ENCODE peak calls at places on chromosomes 11 and 22, in nine cellular contexts. L is activated CD4-positive, alpha-beta memory T cell treated with anti-CD3 and anti-CD28 coated beads, Interleukin-2, amount 10 ng/mL, durations not matched to agents 7 days and 5 days; I is GM03348; U is H7; P is mammary epithelial cell; E is activated naive CD4-positive, alpha-beta T cell treated with anti-CD3 and anti-CD28 coated beads for 36 hours; O is AG10803; W is EH; G is hippocampal formation. R is an unnamed sample.

GRCh38 chr22:22984967-22985366 is 85.4 kb upstream of the GNAZ start:
- DNase-seq in L (no peak), I (no peak), U (no peak), P (no peak), E (no peak), O (no peak), W (no peak), G (no peak), R (no peak)

GRCh38 chr22:17785185-17786184 is 11.2 kb upstream of the BID start:
- DNase-seq in L (peak), I (peak), U (peak), P (peak), E (peak), O (peak), W (peak), G (no peak), R (no peak)

GRCh38 chr11:134144744-134145143 is 75.9 kb downstream of the JAM3 start:
- DNase-seq in L (no peak), I (no peak), U (no peak), P (no peak), E (no peak), O (no peak), W (no peak), G (no peak), R (no peak)

GRCh38 chr11:12704049-12704448 is 29.8 kb downstream of the TEAD1 start:
- DNase-seq in L (no peak), I (no peak), U (no peak), P (peak), E (no peak), O (no peak), W (peak), G (no peak), R (no peak)

GRCh38 chr11:96126917-96127595 is 203.1 kb upstream of the MTMR2 start:
- DNase-seq in L (no peak), I (no peak), U (no peak), P (no peak), E (no peak), O (peak), W (no peak), G (no peak), R (no peak)

GRCh38 chr22:24333301-24333700 is 62.7 kb downstream of the SPECC1L start:
- DNase-seq in L (no peak), I (peak), U (no peak), P (peak), E (no peak), O (peak), W (peak), G (no peak), R (no peak)

GRCh38 chr11:86978756-86979608 is 23.8 kb upstream of the FZD4 start:
- DNase-seq in L (no peak), I (peak), U (no peak), P (peak), E (peak), O (peak), W (peak), G (no peak), R (no peak)

GRCh38 chr11:71385091-71385490 is 63.1 kb downstream of the DHCR7 start:
- DNase-seq in L (no peak), I (no peak), U (no peak), P (no peak), E (no peak), O (no peak), W (no peak), G (peak), R (no peak)

GRCh38 chr11:85628771-85629341 is 463 bp downstream of the TMEM126B start:
- DNase-seq in L (no peak), I (peak), U (no peak), P (no peak), E (peak), O (no peak), W (no peak), G (peak), R (no peak)

GRCh38 chr11:126153999-126154398 is 57.5 kb downstream of the RPUSD4 start:
- DNase-seq in L (no peak), I (peak), U (peak), P (no peak), E (no peak), O (peak), W (peak), G (no peak), R (no peak)

GRCh38 chr11:47415949-47416472 is 7.6 kb downstream of the SLC39A13 start:
- DNase-seq in L (no peak), I (peak), U (peak), P (peak), E (no peak), O (peak), W (peak), G (no peak), R (peak)

GRCh38 chr11:18865951-18866350 is 73.3 kb downstream of the MRGPRX1 start:
- DNase-seq in L (no peak), I (no peak), U (peak), P (no peak), E (no peak), O (no peak), W (no peak), G (no peak), R (no peak)

GRCh38 chr22:39959640-39960447 is at the start of gene TMA7B:
- DNase-seq in L (peak), I (peak), U (peak), P (peak), E (peak), O (peak), W (peak), G (no peak), R (no peak)

GRCh38 chr11:57513911-57514537 is 1.5 kb downstream of the SLC43A1 start:
- DNase-seq in L (peak), I (peak), U (peak), P (no peak), E (peak), O (peak), W (peak), G (no peak), R (peak)

GRCh38 chr11:128667873-128668272 is 26.0 kb upstream of the FLI1 start:
- DNase-seq in L (no peak), I (no peak), U (no peak), P (no peak), E (no peak), O (no peak), W (peak), G (no peak), R (no peak)

GRCh38 chr22:26477341-26477731 is 6.2 kb downstream of the HPS4 start:
- DNase-seq in L (no peak), I (no peak), U (no peak), P (no peak), E (no peak), O (no peak), W (no peak), G (no peak), R (no peak)

GRCh38 chr11:64862914-64863313 is 15.5 kb downstream of the EHD1 start:
- DNase-seq in L (no peak), I (no peak), U (peak), P (no peak), E (no peak), O (peak), W (no peak), G (no peak), R (no peak)

GRCh38 chr11:70567680-70568503 is 169.6 kb downstream of the CTTN start:
- DNase-seq in L (no peak), I (peak), U (peak), P (no peak), E (no peak), O (peak), W (peak), G (no peak), R (no peak)

GRCh38 chr11:126331286-126331685 is 24.2 kb upstream of the ST3GAL4 start:
- DNase-seq in L (no peak), I (no peak), U (no peak), P (no peak), E (no peak), O (no peak), W (no peak), G (no peak), R (no peak)

GRCh38 chr11:7451952-7452507 is 33.3 kb upstream of the OLFML1 start:
- DNase-seq in L (no peak), I (no peak), U (no peak), P (no peak), E (no peak), O (no peak), W (no peak), G (no peak), R (no peak)

GRCh38 chr11:129440028-129440630 is 64.5 kb downstream of the BARX2 start:
- DNase-seq in L (no peak), I (no peak), U (no peak), P (peak), E (peak), O (no peak), W (no peak), G (no peak), R (no peak)

GRCh38 chr11:45254070-45254469 is 32.1 kb downstream of the SYT13 start:
- DNase-seq in L (no peak), I (no peak), U (no peak), P (no peak), E (no peak), O (no peak), W (peak), G (no peak), R (no peak)

GRCh38 chr11:128146926-128147605 is 440.3 kb downstream of the ETS1 start:
- DNase-seq in L (no peak), I (peak), U (no peak), P (peak), E (no peak), O (peak), W (no peak), G (no peak), R (no peak)

GRCh38 chr11:126585388-126586302 is 230.2 kb downstream of the ST3GAL4 start:
- DNase-seq in L (no peak), I (peak), U (peak), P (peak), E (no peak), O (peak), W (peak), G (no peak), R (peak)

GRCh38 chr11:117535201-117535869 is 207.7 kb downstream of the CEP164 start:
- DNase-seq in L (no peak), I (no peak), U (no peak), P (no peak), E (no peak), O (no peak), W (no peak), G (peak), R (peak)

GRCh38 chr11:92979176-92979575 is 9.7 kb downstream of the MTNR1B start:
- DNase-seq in L (no peak), I (peak), U (no peak), P (peak), E (no peak), O (peak), W (peak), G (no peak), R (no peak)

GRCh38 chr11:87180743-87181142 is 143.0 kb downstream of the TMEM135 start:
- DNase-seq in L (no peak), I (peak), U (no peak), P (no peak), E (no peak), O (peak), W (peak), G (no peak), R (no peak)

GRCh38 chr22:38214248-38215056 is 12.7 kb downstream of the MAFF start:
- DNase-seq in L (peak), I (peak), U (peak), P (no peak), E (peak), O (peak), W (peak), G (no peak), R (peak)

GRCh38 chr11:45553401-45553936 is 112.0 kb downstream of the CHST1 start:
- DNase-seq in L (no peak), I (no peak), U (no peak), P (no peak), E (no peak), O (no peak), W (no peak), G (no peak), R (no peak)

GRCh38 chr22:30452861-30453260 is 19.0 kb downstream of the SEC14L3 start:
- DNase-seq in L (no peak), I (no peak), U (no peak), P (no peak), E (no peak), O (no peak), W (no peak), G (no peak), R (no peak)

GRCh38 chr11:107581147-107581546 is 9.8 kb upstream of the ELMOD1 start:
- DNase-seq in L (no peak), I (no peak), U (peak), P (no peak), E (no peak), O (no peak), W (no peak), G (no peak), R (no peak)

GRCh38 chr11:12971955-12972354 is 37.2 kb upstream of the RASSF10 start:
- DNase-seq in L (no peak), I (no peak), U (no peak), P (no peak), E (no peak), O (no peak), W (no peak), G (no peak), R (no peak)

GRCh38 chr22:40215266-40215665 is 37.5 kb downstream of the TNRC6B start:
- DNase-seq in L (no peak), I (no peak), U (no peak), P (no peak), E (no peak), O (peak), W (peak), G (peak), R (no peak)

R was measured in sciatic nerve.